ENCODE peak calls at places on chromosomes 13 and 19, in seven cellular contexts. J, R, Q, P, H, U and E are unnamed samples.

GRCh38 chr13:99527346-99527745 is 26.1 kb downstream of the TM9SF2 start:
- DNase-seq in U (no peak), H (peak; percentile 20), P (no peak), Q (no peak), R (no peak), J (no peak), E (no peak)

GRCh38 chr13:108266316-108266936 is 3.1 kb upstream of the TNFSF13B start:
- DNase-seq in U (no peak), H (no peak), R (no peak), Q (no peak), J (no peak), P (no peak), E (no peak)

GRCh38 chr13:110023729-110024645 is 237.6 kb upstream of the IRS2 start:
- DNase-seq in Q (peak; percentile 36), P (no peak), J (no peak), R (no peak), U (no peak), H (no peak), E (no peak)

GRCh38 chr19:55440411-55441105 is 2.5 kb downstream of the SHISA7 start:
- DNase-seq in U (no peak), H (no peak), R (peak; percentile 75), J (no peak), P (peak; percentile 56), Q (no peak), E (no peak)

GRCh38 chr19:3056454-3057016 is 5.8 kb downstream of the TLE5 start:
- DNase-seq in P (no peak), Q (no peak), R (no peak), U (no peak), J (no peak), H (no peak), E (no peak)

GRCh38 chr19:4447327-4448146 is 10.1 kb downstream of the UBXN6 start:
- DNase-seq in Q (no peak), R (no peak), J (no peak), H (no peak), P (peak; percentile 33), U (no peak), E (no peak)

GRCh38 chr13:93673885-93674284 is 447.3 kb downstream of the GPC6 start:
- DNase-seq in H (no peak), P (no peak), R (no peak), J (no peak), Q (no peak), U (no peak), E (no peak)

GRCh38 chr13:43196171-43196611 is 172.8 kb downstream of the DNAJC15 start:
- DNase-seq in U (no peak), P (no peak), J (no peak), R (no peak), Q (no peak), H (no peak), E (peak; percentile 20)

GRCh38 chr19:15436012-15436825 is 13.5 kb downstream of the WIZ start:
- DNase-seq in H (no peak), R (no peak), J (no peak), U (no peak), Q (no peak), P (no peak), E (peak; percentile 29)

GRCh38 chr19:2815923-2816322 is 3.7 kb upstream of the ZNF554 start:
- DNase-seq in J (no peak), P (peak; percentile 33), U (no peak), Q (no peak), R (no peak), H (no peak), E (no peak)

GRCh38 chr13:111338841-111339240 is 18.4 kb downstream of the TEX29 start:
- DNase-seq in R (no peak), H (no peak), U (no peak), J (peak; percentile 32), P (no peak), Q (no peak), E (no peak)

GRCh38 chr19:848457-848921 is 3.6 kb upstream of the ELANE start:
- DNase-seq in J (no peak), Q (no peak), R (no peak), U (no peak), P (no peak), H (no peak), E (no peak)

GRCh38 chr19:34325181-34325580 is 39.8 kb upstream of the GPI start:
- DNase-seq in P (no peak), H (no peak), U (no peak), Q (no peak), J (no peak), R (no peak), E (no peak)

GRCh38 chr13:110233682-110234280 is 73.2 kb downstream of the COL4A1 start:
- DNase-seq in R (no peak), J (no peak), P (no peak), Q (no peak), H (no peak), U (no peak), E (no peak)

GRCh38 chr19:8585057-8585893 is 8.0 kb upstream of the MYO1F start:
- DNase-seq in Q (no peak), R (no peak), U (no peak), J (no peak), H (no peak), P (peak; percentile 41), E (no peak)

GRCh38 chr13:105918842-105919741 is 616.4 kb downstream of the EFNB2 start:
- DNase-seq in J (no peak), H (no peak), Q (peak; percentile 88), U (no peak), R (no peak), P (no peak), E (no peak)

GRCh38 chr13:67023088-67023893 is 206.8 kb downstream of the PCDH9 start:
- DNase-seq in P (no peak), H (no peak), J (no peak), U (no peak), R (no peak), Q (no peak), E (peak; percentile 3)

GRCh38 chr13:93859666-93860065 is 619.8 kb downstream of the DCT start:
- DNase-seq in H (no peak), R (no peak), Q (no peak), P (no peak), U (no peak), J (no peak), E (no peak)

GRCh38 chr13:40401911-40402776 is 264.3 kb downstream of the FOXO1 start:
- DNase-seq in Q (peak; percentile 98), P (no peak), H (no peak), U (peak; percentile 9), R (peak; percentile 20), J (no peak), E (peak; percentile 94)

GRCh38 chr19:49362048-49362925 is at the start of gene TEAD2:
- DNase-seq in P (peak; percentile 66), U (no peak), Q (peak; percentile 71), J (peak; percentile 82), H (no peak), R (peak; percentile 86), E (peak; percentile 93)

GRCh38 chr13:36163809-36164308 is 32.7 kb upstream of the DCLK1 start:
- DNase-seq in J (no peak), Q (peak; percentile 30), U (no peak), R (peak; percentile 10), P (no peak), H (no peak), E (no peak)

GRCh38 chr13:80528733-80529132 is 187.8 kb upstream of the SPRY2 start:
- DNase-seq in U (no peak), H (no peak), Q (no peak), R (no peak), J (no peak), P (no peak), E (no peak)

GRCh38 chr13:98988782-98989181 is 10.9 kb upstream of the DOCK9 start:
- DNase-seq in U (no peak), R (no peak), J (no peak), P (no peak), Q (no peak), H (no peak), E (no peak)

GRCh38 chr19:15200575-15201364 is at the start of gene NOTCH3:
- DNase-seq in H (no peak), U (no peak), Q (no peak), P (peak; percentile 71), J (no peak), R (peak; percentile 81), E (peak; percentile 93)

GRCh38 chr13:50198508-50198907 is 183.3 kb downstream of the KCNRG start:
- DNase-seq in P (no peak), Q (no peak), U (no peak), R (no peak), J (no peak), H (no peak), E (peak; percentile 30)

GRCh38 chr19:14821958-14822357 is 13.0 kb downstream of the OR7A5 start:
- DNase-seq in J (no peak), U (no peak), Q (no peak), R (no peak), H (no peak), P (no peak), E (no peak)

GRCh38 chr13:105219636-105220035 is 1315.8 kb downstream of the EFNB2 start:
- DNase-seq in P (no peak), Q (no peak), U (no peak), R (no peak), H (no peak), J (no peak), E (no peak)

GRCh38 chr13:93640452-93640851 is 413.8 kb downstream of the GPC6 start:
- DNase-seq in U (no peak), Q (no peak), J (no peak), R (no peak), H (no peak), P (no peak), E (no peak)

GRCh38 chr13:79450110-79450509 is 30.8 kb upstream of the NDFIP2 start:
- DNase-seq in J (no peak), P (no peak), H (no peak), U (no peak), Q (no peak), R (no peak), E (no peak)

GRCh38 chr19:48603001-48603400 is 3.5 kb upstream of the SPACA4 start:
- DNase-seq in Q (no peak), H (no peak), P (peak; percentile 46), R (no peak), U (no peak), J (no peak), E (no peak)

GRCh38 chr13:83877901-83878300 is 4.4 kb downstream of the SLITRK1 start:
- DNase-seq in H (no peak), P (no peak), J (no peak), Q (no peak), R (no peak), U (no peak), E (no peak)

GRCh38 chr19:55005684-55006488 is 32.2 kb downstream of the GP6 start:
- DNase-seq in P (peak; percentile 66), Q (no peak), J (no peak), H (peak; percentile 65), U (peak; percentile 24), R (peak; percentile 8), E (no peak)

GRCh38 chr19:17931532-17932191 is 1.2 kb upstream of the CCDC124 start:
- DNase-seq in P (no peak), Q (no peak), J (no peak), R (peak; percentile 43), H (no peak), U (no peak), E (no peak)

GRCh38 chr13:79779761-79780160 is 298.8 kb downstream of the NDFIP2 start:
- DNase-seq in P (no peak), Q (peak; percentile 37), U (no peak), J (no peak), R (no peak), H (no peak), E (peak; percentile 69)

GRCh38 chr19:5225486-5226345 is 114.9 kb downstream of the PTPRS start:
- DNase-seq in R (peak; percentile 54), H (no peak), P (no peak), Q (no peak), J (no peak), U (no peak), E (no peak)

GRCh38 chr19:45774765-45775164 is 5.7 kb upstream of the SIX5 start:
- DNase-seq in U (no peak), P (no peak), J (no peak), H (no peak), R (no peak), Q (peak; percentile 56), E (no peak)